ENCODE peak calls at places on chromosomes 2 and 18, in ten cellular contexts. R is astrocyte of the spinal cord; E is EL; P is WTC11; D is COLO829; B is stimulated activated CD8-positive, alpha-beta memory T cell treated with anti-CD3 and anti-CD28 coated beads, Interleukin-12 subunit alpha, Interleukin-12 subunit beta, amount 100 ng/mL, for 1 hour; W is aorta; H is amniotic epithelial cell; N is thoracic aorta; M is IMR-90. A is an unnamed sample.

GRCh38 chr2:162344617-162344950 is 652 bp downstream of the GCA start:
- DNase-seq in M (no peak), W (no peak), B (no peak), H (no peak), D (no peak), E (no peak), P (no peak), R (no peak), N (no peak), A (no peak)

GRCh38 chr2:69770193-69770702 is 28.3 kb downstream of the ANXA4 start:
- DNase-seq in M (peak), H (peak), N (no peak), E (peak), R (peak), D (peak), B (no peak), W (peak), P (no peak), A (no peak)

GRCh38 chr2:144083211-144083610 is 436.7 kb downstream of the ZEB2 start:
- DNase-seq in R (peak), H (peak), D (no peak), P (no peak), W (peak), M (peak), E (peak), N (no peak), B (no peak), A (no peak)

GRCh38 chr18:75203456-75204261 is 5.3 kb downstream of the PTGR3 start:
- DNase-seq in E (peak), R (peak), H (no peak), N (no peak), W (no peak), M (peak), D (no peak), B (no peak), P (no peak), A (no peak)

GRCh38 chr18:42719221-42719620 is 396.3 kb downstream of the RIT2 start:
- DNase-seq in M (no peak), N (no peak), E (no peak), R (no peak), B (no peak), D (no peak), P (no peak), H (no peak), W (no peak), A (no peak)

GRCh38 chr2:128751751-128752150 is 433.1 kb upstream of the HS6ST1 start:
- DNase-seq in E (no peak), B (no peak), N (no peak), D (no peak), W (no peak), R (no peak), M (no peak), H (no peak), P (no peak), A (no peak)

GRCh38 chr2:178452334-178452733 is 1.2 kb downstream of the PJVK start:
- DNase-seq in N (no peak), M (no peak), B (no peak), W (no peak), R (no peak), P (no peak), D (no peak), E (no peak), H (no peak), A (no peak)

GRCh38 chr18:32425466-32425865 is 45.2 kb downstream of the GAREM1 start:
- DNase-seq in H (peak), R (peak), W (no peak), P (no peak), D (peak), E (no peak), B (no peak), N (no peak), M (peak), A (no peak)

GRCh38 chr2:84493494-84493893 is 22.8 kb upstream of the DNAH6 start:
- DNase-seq in E (peak), D (no peak), W (no peak), P (no peak), R (peak), N (no peak), M (peak), B (no peak), H (peak), A (no peak)

GRCh38 chr18:48100712-48101165 is 170.3 kb upstream of the SMAD2 start:
- DNase-seq in W (no peak), N (no peak), B (no peak), H (peak), R (no peak), M (no peak), P (peak), D (no peak), E (no peak), A (no peak)

GRCh38 chr18:79911009-79911870 is 40.2 kb downstream of the SLC66A2 start:
- DNase-seq in R (no peak), P (no peak), E (no peak), W (no peak), H (no peak), M (no peak), N (no peak), B (no peak), D (no peak), A (peak)

GRCh38 chr2:111688501-111688900 is 195.5 kb downstream of the ANAPC1 start:
- DNase-seq in M (no peak), B (no peak), R (no peak), N (no peak), H (no peak), D (no peak), E (no peak), W (no peak), P (no peak), A (no peak)

GRCh38 chr2:60958361-60958760 is 59.2 kb upstream of the PEX13 start:
- DNase-seq in D (no peak), N (no peak), P (no peak), M (peak), W (no peak), H (peak), R (peak), E (peak), B (no peak), A (no peak)

GRCh38 chr2:3778841-3779505 is 75.6 kb downstream of the DCDC2C start:
- DNase-seq in B (no peak), E (no peak), H (no peak), D (no peak), N (no peak), R (no peak), W (no peak), P (no peak), M (no peak), A (peak)

GRCh38 chr2:4791488-4791887 is 900.7 kb upstream of the SOX11 start:
- DNase-seq in H (no peak), M (no peak), B (no peak), E (no peak), P (no peak), N (no peak), R (no peak), W (no peak), D (no peak), A (no peak)

GRCh38 chr18:63161728-63162195 is 157.8 kb downstream of the BCL2 start:
- DNase-seq in B (peak), H (peak), R (peak), W (peak), N (peak), D (peak), M (peak), P (no peak), E (peak), A (no peak)

GRCh38 chr2:217983276-217984233 is 19.2 kb downstream of the TNS1 start:
- DNase-seq in H (no peak), M (no peak), D (no peak), N (no peak), P (no peak), B (no peak), W (no peak), E (no peak), R (no peak), A (no peak)

GRCh38 chr2:27442282-27442980 is at the start of gene KRTCAP3:
- DNase-seq in H (no peak), W (no peak), B (no peak), R (no peak), P (peak), M (no peak), E (no peak), D (no peak), N (no peak), A (peak)

GRCh38 chr18:29003194-29003593 is 826.3 kb upstream of the CDH2 start:
- DNase-seq in H (no peak), D (no peak), R (no peak), P (no peak), M (no peak), W (no peak), B (no peak), N (no peak), E (no peak), A (no peak)

GRCh38 chr18:3071676-3072075 is 58.7 kb upstream of the LPIN2 start:
- DNase-seq in N (no peak), H (no peak), R (no peak), B (no peak), M (no peak), P (no peak), D (no peak), E (no peak), W (no peak), A (peak)

GRCh38 chr18:31045599-31045998 is 3.1 kb upstream of the DSC3 start:
- DNase-seq in R (no peak), H (no peak), N (no peak), M (no peak), W (no peak), E (no peak), P (no peak), D (no peak), B (no peak), A (no peak)

GRCh38 chr2:232668805-232669444 is 28.2 kb upstream of the GIGYF2 start:
- DNase-seq in E (peak), D (no peak), N (no peak), H (peak), P (peak), M (no peak), B (no peak), R (peak), W (no peak), A (no peak)

GRCh38 chr2:241038374-241039180 is 40.2 kb downstream of the SNED1 start:
- DNase-seq in E (no peak), H (no peak), R (no peak), P (no peak), D (no peak), M (no peak), W (no peak), N (no peak), B (no peak), A (peak)

GRCh38 chr2:168255866-168256265 is 8.5 kb upstream of the STK39 start:
- DNase-seq in D (no peak), M (no peak), R (no peak), B (no peak), P (no peak), H (no peak), N (no peak), E (no peak), W (no peak), A (no peak)

GRCh38 chr2:102585704-102586404 is 33.5 kb upstream of the SLC9A2 start:
- DNase-seq in D (no peak), R (no peak), N (no peak), B (no peak), P (no peak), W (no peak), M (no peak), H (no peak), E (no peak), A (no peak)

GRCh38 chr2:216490061-216490460 is 8.6 kb upstream of the RPL37A start:
- DNase-seq in N (no peak), H (peak), R (peak), B (no peak), W (no peak), M (peak), P (no peak), E (peak), D (no peak), A (no peak)

GRCh38 chr2:27209621-27210401 is 2.0 kb upstream of the ATRAID start:
- DNase-seq in H (peak), D (no peak), P (no peak), E (no peak), M (peak), B (no peak), N (no peak), W (no peak), R (no peak), A (peak)

A was measured in left lobe of liver.